ENCODE peak calls at places on chromosomes 1 and 21, in four cellular contexts. O is AG09309, G is NCI-H774, T is KBM-7. Y is an unnamed sample.

GRCh38 chr1:116579253-116579875 is 8.5 kb upstream of the CD58 start:
- DNase-seq in O (no peak), G (no peak), T (no peak), Y (no peak)

GRCh38 chr1:239987103-239987745 is 104.5 kb upstream of the FMN2 start:
- DNase-seq in O (peak), G (peak), T (peak), Y (no peak)

GRCh38 chr1:231684333-231685244 is 58.0 kb downstream of the DISC1 start:
- DNase-seq in O (no peak), G (peak), T (no peak), Y (no peak)

GRCh38 chr1:162094271-162094670 is 24.8 kb downstream of the NOS1AP start:
- DNase-seq in O (no peak), G (no peak), T (no peak), Y (no peak)

GRCh38 chr1:46822248-46822826 is 23.5 kb downstream of the CYP4B1 start:
- DNase-seq in O (no peak), G (no peak), T (no peak), Y (peak)

GRCh38 chr1:20974069-20974468 is 187.0 kb upstream of the HP1BP3 start:
- DNase-seq in O (no peak), G (no peak), T (no peak), Y (no peak)

GRCh38 chr21:40681164-40681859 is 165.6 kb downstream of the DSCAM start:
- DNase-seq in O (no peak), G (no peak), T (no peak), Y (no peak)

GRCh38 chr21:36647279-36648093 is 51.4 kb upstream of the SIM2 start:
- DNase-seq in O (no peak), G (peak), T (no peak), Y (peak)

GRCh38 chr1:32993215-32993566 is 28.6 kb upstream of the RNF19B start:
- DNase-seq in O (no peak), G (no peak), T (peak), Y (no peak)

GRCh38 chr1:115332813-115333608 is 5.0 kb downstream of the NGF start:
- DNase-seq in O (peak), G (no peak), T (no peak), Y (peak)

GRCh38 chr1:178819123-178819522 is 51.8 kb downstream of the ANGPTL1 start:
- DNase-seq in O (no peak), G (no peak), T (no peak), Y (no peak)